ENCODE peak calls at places on chromosomes 5 and 9, in four cellular contexts. I is K562, O is endothelial cell of umbilical vein, A is GM12878. R is an unnamed sample.

GRCh38 chr9:121827251-121827967 is 176.0 kb downstream of the DAB2IP start:
- DNase-seq in I (no peak), O (no peak), A (no peak), R (no peak)

GRCh38 chr9:111759762-111760639 is 34.7 kb downstream of the SHOC1 start:
- DNase-seq in I (peak; percentile 17), O (peak; percentile 95), A (peak; percentile 79), R (peak; percentile 91)

GRCh38 chr9:116855881-116856662 is 169.0 kb downstream of the TRIM32 start:
- DNase-seq in I (no peak), O (no peak), A (no peak), R (no peak)

GRCh38 chr5:16467363-16468219 is 2.0 kb upstream of the ZNF622 start:
- DNase-seq in I (no peak), O (peak; percentile 2), A (peak; percentile 57), R (peak; percentile 78)

GRCh38 chr9:122322553-122322952 is 48.3 kb upstream of the PTGS1 start:
- DNase-seq in I (no peak), O (no peak), A (no peak), R (no peak)

GRCh38 chr5:145158654-145159199 is 676.4 kb downstream of the PRELID2 start:
- DNase-seq in I (no peak), O (no peak), A (no peak), R (no peak)

GRCh38 chr5:139141841-139142240 is 56.3 kb downstream of the SIL1 start:
- DNase-seq in I (no peak), O (peak; percentile 90), A (no peak), R (peak; percentile 91)

GRCh38 chr9:134690946-134691694 is 49.5 kb downstream of the COL5A1 start:
- DNase-seq in I (no peak), O (no peak), A (no peak), R (no peak)

GRCh38 chr5:122478741-122479459 is 166.9 kb downstream of the SNCAIP start:
- DNase-seq in I (no peak), O (no peak), A (no peak), R (peak; percentile 74)

GRCh38 chr9:81632599-81632998 is 56.7 kb downstream of the TLE1 start:
- DNase-seq in I (no peak), O (peak; percentile 24), A (no peak), R (peak; percentile 94)

GRCh38 chr5:31824886-31825774 is 186.2 kb downstream of the PDZD2 start:
- DNase-seq in I (no peak), O (peak; percentile 72), A (no peak), R (peak; percentile 59)

GRCh38 chr9:23542927-23543326 is 283.1 kb downstream of the ELAVL2 start:
- DNase-seq in I (no peak), O (no peak), A (no peak), R (no peak)

GRCh38 chr5:39547548-39548154 is 122.9 kb upstream of the DAB2 start:
- DNase-seq in I (peak; percentile 37), O (peak; percentile 85), A (no peak), R (peak; percentile 68)

GRCh38 chr5:68395844-68396523 is 180.4 kb downstream of the PIK3R1 start:
- DNase-seq in I (no peak), O (no peak), A (no peak), R (no peak)

GRCh38 chr9:132556701-132557100 is 25.7 kb upstream of the BARHL1 start:
- DNase-seq in I (no peak), O (no peak), A (no peak), R (no peak)

GRCh38 chr9:36148652-36149051 is 12.1 kb downstream of the GLIPR2 start:
- DNase-seq in I (peak; percentile 45), O (peak; percentile 86), A (peak; percentile 76), R (peak; percentile 97)

GRCh38 chr5:39102684-39103155 is 28.5 kb upstream of the RICTOR start:
- DNase-seq in I (no peak), O (no peak), A (no peak), R (peak; percentile 24)

GRCh38 chr5:68515514-68515913 is 300.0 kb downstream of the PIK3R1 start:
- DNase-seq in I (no peak), O (no peak), A (no peak), R (no peak)

GRCh38 chr5:89011778-89012320 is 128.9 kb upstream of the MEF2C start:
- DNase-seq in I (no peak), O (no peak), A (no peak), R (no peak)

GRCh38 chr5:98933446-98934072 is 4.8 kb upstream of the CHD1 start:
- DNase-seq in I (no peak), O (no peak), A (peak; percentile 59), R (no peak)

GRCh38 chr9:95091574-95091970 is 225.9 kb downstream of the FANCC start:
- DNase-seq in I (no peak), O (no peak), A (no peak), R (peak; percentile 53)

GRCh38 chr9:82982271-82982880 is 80.6 kb downstream of the RASEF start:
- DNase-seq in I (no peak), O (no peak), A (no peak), R (no peak)

GRCh38 chr9:5448461-5448860 is 1.9 kb upstream of the CD274 start:
- DNase-seq in I (no peak), O (no peak), A (no peak), R (no peak)

GRCh38 chr9:89463986-89464901 is 33.7 kb downstream of the SEMA4D start:
- DNase-seq in I (no peak), O (no peak), A (peak; percentile 85), R (no peak)

GRCh38 chr9:84271004-84271886 is 69.3 kb downstream of the SLC28A3 start:
- DNase-seq in I (no peak), O (peak; percentile 12), A (no peak), R (peak; percentile 69)

GRCh38 chr5:67474597-67475238 is 278.1 kb upstream of the CD180 start:
- DNase-seq in I (no peak), O (no peak), A (no peak), R (no peak)

GRCh38 chr5:142800776-142801494 is 30.8 kb downstream of the ARHGAP26 start:
- DNase-seq in I (no peak), O (no peak), A (peak; percentile 48), R (no peak)

GRCh38 chr5:142795246-142795645 is 25.1 kb downstream of the ARHGAP26 start:
- DNase-seq in I (no peak), O (no peak), A (no peak), R (no peak)

GRCh38 chr5:142797420-142797819 is 27.2 kb downstream of the ARHGAP26 start:
- DNase-seq in I (no peak), O (no peak), A (no peak), R (no peak)

GRCh38 chr5:142796492-142797109 is 26.4 kb downstream of the ARHGAP26 start:
- DNase-seq in I (no peak), O (no peak), A (no peak), R (no peak)

DNA sequence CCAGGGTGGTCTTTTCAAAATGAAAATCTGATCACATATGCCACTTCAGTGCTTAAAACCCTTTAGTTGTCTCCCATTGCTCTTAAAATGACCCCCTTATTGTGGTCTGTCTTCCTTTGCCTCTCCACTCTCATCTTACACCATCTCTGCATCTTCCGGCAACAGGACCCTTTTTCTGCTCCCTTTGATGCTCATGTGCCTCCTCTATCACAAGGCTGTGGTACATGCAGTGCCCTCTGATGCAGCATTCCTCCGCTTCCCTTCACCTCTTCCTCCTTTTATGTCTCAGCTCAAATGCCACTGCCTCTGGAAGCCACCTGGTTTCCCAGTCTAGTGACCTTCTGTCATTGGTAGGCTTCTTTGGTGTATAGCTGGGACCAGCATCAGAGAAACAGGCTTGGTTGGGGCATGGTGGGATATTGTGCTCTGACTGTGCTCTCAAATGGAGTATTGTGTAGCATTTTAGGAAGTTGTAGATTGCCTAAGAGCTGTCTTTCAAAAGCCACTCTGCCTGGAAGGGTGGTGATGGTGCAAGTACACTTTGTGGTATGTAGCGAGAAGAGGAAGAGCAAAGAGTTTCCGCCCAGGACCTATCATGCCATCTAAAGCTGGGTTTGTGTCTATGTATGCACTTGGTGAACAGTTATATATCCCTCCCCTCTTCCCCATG is 28.1 kb downstream of the ARHGAP26 start:
- DNase-seq in I (no peak), O (no peak), A (no peak), R (no peak)
- TF ChIP-seq FOS in I (no peak), O (no peak), A (no peak), R (no peak)

GRCh38 chr5:93831449-93831848 is 90.0 kb upstream of the POU5F2 start:
- DNase-seq in I (no peak), O (peak; percentile 41), A (no peak), R (peak; percentile 94)
- TF ChIP-seq FOS in I (no peak), O (peak; percentile 82), A (no peak), R (peak; percentile 80)

DNA sequence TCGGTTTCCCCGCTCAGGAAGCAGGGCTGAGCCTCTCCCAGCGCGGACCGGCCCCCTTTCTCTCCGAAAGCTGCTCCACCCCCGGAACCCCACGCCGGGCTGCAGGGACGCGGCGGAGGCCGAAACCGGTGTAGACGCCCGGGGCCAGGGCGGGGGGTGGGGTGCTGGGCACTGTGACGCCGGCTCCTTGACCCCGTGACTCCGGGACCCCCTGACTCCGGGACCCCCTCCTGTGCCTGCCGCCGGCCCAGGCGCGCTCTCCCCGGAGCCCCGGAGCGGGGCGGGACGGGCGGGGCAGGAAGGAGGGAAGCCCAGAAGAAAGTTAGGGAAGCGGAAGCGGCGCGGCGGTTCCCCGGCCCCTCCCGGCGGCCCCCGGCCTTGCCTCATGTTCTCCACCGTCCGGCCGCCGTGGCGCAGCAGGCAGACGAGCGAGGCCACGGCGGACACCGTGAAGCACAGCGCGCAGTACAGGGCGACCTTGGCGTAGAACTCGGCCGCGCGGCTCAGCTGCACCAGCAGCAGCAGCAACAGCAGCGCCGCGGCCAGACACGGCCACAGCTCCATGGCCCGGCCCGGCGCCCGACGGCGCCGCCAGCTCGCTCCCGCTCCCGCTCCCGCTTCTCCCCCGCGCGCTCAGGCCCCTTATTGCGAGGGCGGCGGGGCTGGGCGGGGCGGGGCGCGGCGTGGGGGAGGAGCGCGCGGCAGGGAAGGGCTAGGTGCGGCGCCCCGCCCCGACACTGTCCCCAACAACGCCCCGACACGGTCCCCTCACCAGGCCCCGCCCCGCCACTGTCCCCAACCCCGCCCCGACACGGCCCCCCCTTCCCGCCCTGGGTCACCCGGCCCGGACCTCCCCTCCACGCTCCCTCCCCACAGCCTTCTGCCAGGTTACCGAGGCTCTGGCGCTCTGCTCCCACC is at the start of gene AGPAT2:
- DNase-seq in I (peak; percentile 98), O (peak; percentile 43), A (no peak), R (peak; percentile 36)
- TF ChIP-seq FOS in I (no peak), O (no peak), A (no peak), R (no peak)

GRCh38 chr9:126449725-126450443 is 123.3 kb downstream of the MVB12B start:
- DNase-seq in I (no peak), O (no peak), A (no peak), R (no peak)

GRCh38 chr9:126448865-126449577 is 122.4 kb downstream of the MVB12B start:
- DNase-seq in I (no peak), O (no peak), A (no peak), R (no peak)

GRCh38 chr9:126451316-126451885 is 124.8 kb downstream of the MVB12B start:
- DNase-seq in I (no peak), O (no peak), A (no peak), R (no peak)

GRCh38 chr9:126452036-126452595 is 125.5 kb downstream of the MVB12B start:
- DNase-seq in I (no peak), O (no peak), A (no peak), R (no peak)

DNA sequence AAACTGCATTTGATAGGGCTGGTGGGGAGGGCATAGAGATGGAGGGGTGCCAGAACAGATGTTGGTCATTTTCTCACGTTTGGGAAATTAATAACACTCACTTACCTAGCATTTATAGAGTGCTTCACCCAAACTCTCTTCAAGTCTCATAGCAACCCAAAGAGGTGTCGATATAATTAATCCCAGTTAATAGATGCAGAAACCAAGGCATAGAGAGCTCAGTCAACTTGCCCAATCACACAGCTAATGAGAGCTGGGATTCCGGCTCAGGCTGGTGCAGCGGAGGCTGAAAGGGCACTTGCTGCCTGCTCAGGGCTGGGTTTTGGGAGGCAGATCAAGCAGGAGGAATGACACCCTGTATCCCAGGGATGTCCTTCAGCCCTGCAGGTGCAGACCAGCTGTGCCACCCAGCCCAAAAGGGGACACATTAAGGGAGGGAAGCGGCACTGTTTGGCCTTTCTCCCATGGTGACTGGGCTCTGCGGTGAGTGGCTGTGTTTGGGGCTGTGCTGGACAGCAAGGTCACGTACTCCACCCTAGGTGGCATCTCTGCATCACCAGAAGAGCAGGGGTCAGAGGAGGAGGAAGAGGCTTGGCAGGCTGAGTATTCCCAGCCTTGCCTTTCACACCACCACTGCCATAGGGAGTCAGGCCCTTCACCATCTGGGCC is 124.0 kb downstream of the MVB12B start:
- DNase-seq in I (no peak), O (peak; percentile 23), A (no peak), R (no peak)
- TF ChIP-seq FOS in I (no peak), O (no peak), A (no peak), R (no peak)